ENCODE peak calls at places on chromosomes 1 and 21, in four cellular contexts. S is H1, E is GM12878, F is K562. W is an unnamed sample.

GRCh38 chr1:231387770-231388669 is 34.1 kb downstream of the EGLN1 start:
- DNase-seq in S (no peak), E (no peak), F (no peak), W (no peak)

GRCh38 chr1:155241069-155241679 is 14.1 kb downstream of the ENTREP3 start:
- DNase-seq in S (peak; percentile 60), E (no peak), F (peak; percentile 78), W (peak; percentile 80)

GRCh38 chr1:216221260-216221700 is 202.0 kb downstream of the USH2A start:
- DNase-seq in S (peak; percentile 58), E (peak; percentile 27), F (peak; percentile 5), W (peak; percentile 61)

GRCh38 chr1:171222961-171223360 is 25.3 kb upstream of the FMO1 start:
- DNase-seq in S (no peak), E (no peak), F (no peak), W (no peak)

GRCh38 chr21:43266534-43266933 is 97.7 kb downstream of the CRYAA start:
- DNase-seq in S (no peak), E (no peak), F (no peak), W (no peak)

GRCh38 chr1:182698977-182699672 is 14.7 kb upstream of the RGS8 start:
- DNase-seq in S (no peak), E (no peak), F (no peak), W (no peak)

GRCh38 chr1:117696567-117696966 is 90.7 kb downstream of the TENT5C start:
- DNase-seq in S (no peak), E (no peak), F (no peak), W (no peak)

GRCh38 chr1:111030590-111030989 is 66.9 kb upstream of the LRIF1 start:
- DNase-seq in S (peak; percentile 53), E (peak; percentile 45), F (peak; percentile 52), W (peak; percentile 65)

GRCh38 chr1:8061210-8061609 is 35.1 kb upstream of the ERRFI1 start:
- DNase-seq in S (no peak), E (no peak), F (no peak), W (peak; percentile 77)

GRCh38 chr1:157806431-157807149 is 13.3 kb downstream of the FCRL1 start:
- DNase-seq in S (no peak), E (peak; percentile 68), F (no peak), W (no peak)

GRCh38 chr1:113749402-113749801 is 9.9 kb downstream of the PHTF1 start:
- DNase-seq in S (no peak), E (no peak), F (peak; percentile 49), W (no peak)

GRCh38 chr1:215426101-215426500 is 141.0 kb upstream of the KCTD3 start:
- DNase-seq in S (no peak), E (no peak), F (no peak), W (no peak)

GRCh38 chr21:28444567-28444966 is 548.1 kb downstream of the LTN1 start:
- DNase-seq in S (no peak), E (no peak), F (no peak), W (no peak)

GRCh38 chr1:53541761-53542550 is 82.8 kb downstream of the DMRTB1 start:
- DNase-seq in S (no peak), E (no peak), F (peak; percentile 45), W (no peak)

GRCh38 chr1:89198500-89199072 is at the start of gene GBP4:
- DNase-seq in S (no peak), E (peak; percentile 69), F (no peak), W (no peak)

GRCh38 chr1:51100264-51100880 is 1.7 kb upstream of the C1orf185 start:
- DNase-seq in S (no peak), E (peak; percentile 19), F (no peak), W (no peak)

GRCh38 chr1:64072089-64072835 is 131.2 kb upstream of the UBE2U start:
- DNase-seq in S (no peak), E (no peak), F (no peak), W (no peak)

GRCh38 chr1:68973459-68974244 is 476.8 kb upstream of the DEPDC1 start:
- DNase-seq in S (no peak), E (no peak), F (no peak), W (no peak)

GRCh38 chr1:25198731-25199231 is 33.5 kb downstream of the SYF2 start:
- DNase-seq in S (no peak), E (no peak), F (peak; percentile 40), W (peak; percentile 54)
- TF ChIP-seq HDAC6 in S (no peak), E (no peak), F (no peak), W (no peak)

GRCh38 chr1:178101654-178102053 is 7.8 kb downstream of the RASAL2 start:
- DNase-seq in S (no peak), E (no peak), F (no peak), W (no peak)
- TF ChIP-seq HDAC6 in S (no peak), E (no peak), F (no peak), W (no peak)

DNA sequence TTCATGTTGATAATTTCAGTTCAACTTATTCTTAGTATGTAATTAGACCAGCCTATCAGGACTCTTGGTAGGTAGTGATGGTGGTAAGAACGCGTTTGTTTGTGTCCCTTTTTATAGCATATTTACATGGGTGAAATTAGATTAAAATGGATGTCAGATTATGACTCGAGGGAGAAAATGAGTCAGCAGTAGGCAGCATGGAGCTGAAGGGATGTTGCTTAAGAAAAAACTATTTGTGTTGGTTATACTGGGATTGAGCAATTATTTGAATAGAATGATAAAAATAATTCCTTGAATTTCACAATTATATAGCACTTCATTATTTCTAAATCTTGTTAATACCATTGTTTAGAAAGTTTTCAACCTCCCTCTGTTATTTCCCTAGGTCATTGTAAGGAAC is 348.8 kb downstream of the RYR2 start:
- DNase-seq in S (no peak), E (no peak), F (no peak), W (no peak)
- TF ChIP-seq HDAC6 in S (no peak), E (no peak), F (no peak), W (no peak)

GRCh38 chr1:222126052-222126451 is 384.2 kb upstream of the DUSP10 start:
- DNase-seq in S (no peak), E (no peak), F (no peak), W (no peak)

GRCh38 chr1:222127096-222127495 is 385.2 kb upstream of the DUSP10 start:
- DNase-seq in S (no peak), E (no peak), F (no peak), W (no peak)

GRCh38 chr1:222127526-222128152 is 385.8 kb upstream of the DUSP10 start:
- DNase-seq in S (no peak), E (no peak), F (no peak), W (no peak)

GRCh38 chr1:222124602-222125001 is 382.7 kb upstream of the DUSP10 start:
- DNase-seq in S (no peak), E (no peak), F (no peak), W (no peak)

GRCh38 chr1:222129041-222129440 is 387.2 kb upstream of the DUSP10 start:
- DNase-seq in S (no peak), E (no peak), F (no peak), W (no peak)
- TF ChIP-seq HDAC6 in S (no peak), E (no peak), F (no peak), W (no peak)

GRCh38 chr1:35851175-35851869 is 31.7 kb upstream of the AGO1 start:
- DNase-seq in S (no peak), E (no peak), F (no peak), W (no peak)

GRCh38 chr1:35850051-35850450 is 33.0 kb upstream of the AGO1 start:
- DNase-seq in S (no peak), E (no peak), F (no peak), W (no peak)

GRCh38 chr1:35855016-35855700 is 27.9 kb upstream of the AGO1 start:
- DNase-seq in S (peak; percentile 51), E (no peak), F (no peak), W (no peak)

GRCh38 chr1:35850716-35851115 is 32.3 kb upstream of the AGO1 start:
- DNase-seq in S (no peak), E (no peak), F (no peak), W (no peak)

DNA sequence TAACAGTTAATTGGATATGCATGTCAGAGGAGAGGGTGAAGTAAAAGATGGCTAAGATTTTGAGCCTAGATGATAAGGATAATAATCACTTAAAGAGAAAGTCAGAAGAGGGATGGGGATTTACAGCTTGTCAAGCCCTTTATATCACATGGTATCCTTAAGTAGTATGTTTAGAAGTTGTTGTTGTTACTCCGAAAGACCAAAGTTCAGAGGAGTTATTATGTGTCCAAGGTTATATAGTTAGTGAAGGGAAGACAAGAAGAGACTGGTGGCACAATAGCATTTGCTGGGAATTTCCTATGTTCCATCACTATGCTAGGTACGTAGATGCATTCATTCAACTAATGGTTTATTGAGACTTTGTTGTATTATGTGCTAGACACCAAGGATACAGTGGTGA is 30.8 kb upstream of the AGO1 start:
- DNase-seq in S (no peak), E (no peak), F (no peak), W (no peak)
- TF ChIP-seq HDAC6 in S (no peak), E (no peak), F (no peak), W (no peak)

GRCh38 chr1:34163792-34164509 is 1.1 kb downstream of the CSMD2 start:
- DNase-seq in S (peak; percentile 68), E (no peak), F (no peak), W (no peak)
- TF ChIP-seq HDAC6 in S (no peak), E (no peak), F (no peak), W (no peak)

GRCh38 chr1:115467790-115468189 is 129.7 kb upstream of the NGF start:
- DNase-seq in S (no peak), E (no peak), F (no peak), W (no peak)

GRCh38 chr1:115465802-115466363 is 127.8 kb upstream of the NGF start:
- DNase-seq in S (no peak), E (no peak), F (no peak), W (no peak)

GRCh38 chr1:115467196-115467595 is 129.1 kb upstream of the NGF start:
- DNase-seq in S (no peak), E (no peak), F (no peak), W (no peak)

GRCh38 chr1:115466433-115466832 is 128.4 kb upstream of the NGF start:
- DNase-seq in S (no peak), E (no peak), F (peak; percentile 30), W (no peak)

GRCh38 chr1:115469703-115470476 is 131.8 kb upstream of the NGF start:
- DNase-seq in S (peak; percentile 90), E (no peak), F (peak; percentile 72), W (peak; percentile 8)
- TF ChIP-seq HDAC6 in S (no peak), E (no peak), F (no peak), W (no peak)

GRCh38 chr1:165303415-165303814 is 53.1 kb downstream of the LMX1A start:
- DNase-seq in S (no peak), E (no peak), F (no peak), W (no peak)
- TF ChIP-seq HDAC6 in S (no peak), E (no peak), F (no peak), W (no peak)